ENCODE peak calls at places on chromosomes 7 and 10, in eight cellular contexts. Z is germinal center; I is body of pancreas; B is activated CD4-positive, CD25-positive, alpha-beta regulatory T cell; E is naive B cell; U is GM12892; K is Calu3; H is activated effector memory CD4-positive, alpha-beta T cell treated with Interleukin-2 at 50 U/mL for 16 hours. O is an unnamed sample.

GRCh38 chr10:9833871-9834454 is 1183.7 kb upstream of the CELF2 start:
- DNase-seq in Z (no peak), I (no peak), B (no peak), E (no peak), U (no peak), K (peak; percentile 24), H (no peak), O (no peak)

GRCh38 chr7:137890449-137890916 is 43.7 kb upstream of the DGKI start:
- DNase-seq in Z (no peak), I (no peak), B (no peak), E (no peak), U (no peak), K (no peak), H (no peak), O (no peak)

GRCh38 chr10:132738454-132739224 is 47.3 kb downstream of the NKX6-2 start:
- DNase-seq in Z (no peak), I (no peak), B (no peak), E (no peak), U (no peak), K (no peak), H (no peak), O (no peak)

GRCh38 chr7:151248191-151249033 is at the start of gene SMARCD3:
- DNase-seq in Z (no peak), I (peak; percentile 75), B (no peak), E (peak; percentile 45), U (no peak), K (peak; percentile 65), H (peak; percentile 30), O (no peak)

GRCh38 chr10:9382199-9382598 is 1327.7 kb downstream of the GATA3 start:
- DNase-seq in Z (no peak), I (no peak), B (no peak), E (no peak), U (no peak), K (no peak), H (no peak), O (no peak)

GRCh38 chr10:35004651-35005050 is 85.5 kb downstream of the CUL2 start:
- DNase-seq in Z (no peak), I (no peak), B (no peak), E (no peak), U (no peak), K (no peak), H (no peak), O (no peak)

GRCh38 chr10:25493122-25493893 is 318.5 kb downstream of the GPR158 start:
- DNase-seq in Z (no peak), I (no peak), B (no peak), E (no peak), U (no peak), K (peak; percentile 41), H (no peak), O (no peak)

GRCh38 chr10:48253970-48254657 is 20.4 kb downstream of the FRMPD2 start:
- DNase-seq in Z (no peak), I (no peak), B (no peak), E (no peak), U (no peak), K (no peak), H (no peak), O (no peak)

GRCh38 chr7:134477954-134478353 is 19.1 kb upstream of the AKR1B1 start:
- DNase-seq in Z (no peak), I (no peak), B (no peak), E (no peak), U (no peak), K (no peak), H (no peak), O (no peak)

GRCh38 chr10:60666221-60666620 is 112.1 kb upstream of the CDK1 start:
- DNase-seq in Z (no peak), I (no peak), B (no peak), E (no peak), U (no peak), K (no peak), H (no peak), O (no peak)

GRCh38 chr7:134167250-134167649 is 40.1 kb downstream of the LRGUK start:
- DNase-seq in Z (no peak), I (no peak), B (no peak), E (no peak), U (no peak), K (no peak), H (no peak), O (no peak)

GRCh38 chr10:122172311-122173008 is 98.6 kb upstream of the BTBD16 start:
- DNase-seq in Z (no peak), I (no peak), B (no peak), E (no peak), U (no peak), K (no peak), H (no peak), O (no peak)

GRCh38 chr10:29886299-29886698 is 173.1 kb downstream of the JCAD start:
- DNase-seq in Z (no peak), I (no peak), B (no peak), E (no peak), U (no peak), K (no peak), H (no peak), O (no peak)